ENCODE peak calls at places on chromosomes 1 and 21, in nine cellular contexts. K is colonic mucosa, U is KG1, X is nephron progenitor cell, C is caudate nucleus, B is progenitor cell of endocrine pancreas, I is T-helper 1 cell, F is SHP77 treated with DMSO at 0.1 percent for 48 hours, G is Right ventricle myocardium inferior. M is an unnamed sample.

GRCh38 chr1:155063550-155064108 is at the start of gene EFNA4:
- DNase-seq in B (peak; percentile 75), K (peak; percentile 95), I (peak; percentile 78), G (peak; percentile 89), U (peak; percentile 74), F (peak; percentile 51), C (no peak), X (peak; percentile 88), M (peak; percentile 21)

GRCh38 chr1:215992620-215993019 is 425.5 kb downstream of the KCTD3 start:
- DNase-seq in C (no peak), X (peak; percentile 3), U (no peak), G (no peak), I (no peak), K (no peak), B (no peak), F (no peak), M (no peak)

GRCh38 chr21:33406493-33406892 is 3.3 kb downstream of the IFNGR2 start:
- DNase-seq in X (no peak), F (no peak), K (no peak), G (no peak), I (no peak), B (no peak), C (no peak), U (no peak), M (peak; percentile 37)

GRCh38 chr1:244296010-244296409 is 155.7 kb downstream of the ADSS2 start:
- DNase-seq in G (no peak), I (no peak), C (no peak), U (no peak), K (no peak), X (no peak), B (no peak), F (no peak), M (no peak)

GRCh38 chr1:206509612-206510257 is 2.4 kb downstream of the RASSF5 start:
- DNase-seq in G (no peak), U (no peak), I (no peak), F (no peak), K (no peak), C (no peak), X (no peak), B (no peak), M (no peak)

GRCh38 chr1:155479205-155479604 is 83.4 kb downstream of the ASH1L start:
- DNase-seq in C (no peak), F (no peak), U (no peak), G (no peak), I (no peak), K (no peak), B (no peak), X (no peak), M (no peak)

GRCh38 chr21:42513985-42514882 is 582 bp downstream of the SLC37A1 start:
- DNase-seq in G (peak; percentile 82), I (peak; percentile 48), F (no peak), X (peak; percentile 60), B (peak; percentile 41), C (no peak), U (no peak), K (peak; percentile 73), M (no peak)

GRCh38 chr1:1483714-1484113 is 12.1 kb downstream of the ATAD3B start:
- DNase-seq in F (no peak), C (no peak), K (no peak), B (no peak), I (no peak), U (no peak), X (no peak), G (no peak), M (no peak)

GRCh38 chr1:239311331-239311730 is 75.0 kb upstream of the CHRM3 start:
- DNase-seq in X (no peak), C (no peak), B (no peak), G (no peak), I (no peak), U (no peak), K (no peak), F (no peak), M (no peak)

GRCh38 chr1:19435851-19436465 is 49.4 kb downstream of the CAPZB start:
- DNase-seq in I (no peak), C (no peak), U (no peak), K (no peak), F (no peak), B (no peak), G (no peak), X (no peak), M (no peak)

GRCh38 chr1:154609398-154610380 is 1.7 kb upstream of the ADAR start:
- DNase-seq in K (peak; percentile 24), I (no peak), C (no peak), B (no peak), X (no peak), U (no peak), G (no peak), F (no peak), M (no peak)

GRCh38 chr1:46248122-46248920 is 758 bp downstream of the RAD54L start:
- DNase-seq in G (no peak), K (peak; percentile 82), X (peak; percentile 32), U (no peak), C (no peak), B (no peak), F (no peak), I (no peak), M (no peak)

GRCh38 chr1:188062456-188062855 is 1233.7 kb downstream of the PLA2G4A start:
- DNase-seq in G (no peak), I (no peak), X (no peak), B (no peak), U (no peak), K (no peak), C (no peak), F (no peak), M (no peak)

GRCh38 chr1:167627865-167628641 is 2.0 kb upstream of the RCSD1 start:
- DNase-seq in U (peak; percentile 77), K (no peak), I (peak; percentile 67), X (no peak), B (no peak), F (peak; percentile 94), C (no peak), G (peak; percentile 73), M (peak; percentile 94)

GRCh38 chr1:235648954-235649721 is 446 bp downstream of the GNG4 start:
- DNase-seq in U (no peak), I (peak; percentile 41), G (no peak), F (no peak), X (peak; percentile 80), K (peak; percentile 68), B (peak; percentile 62), C (no peak), M (peak; percentile 6)

GRCh38 chr1:113369040-113369439 is 21.3 kb upstream of the MAGI3 start:
- DNase-seq in B (no peak), F (no peak), U (no peak), X (no peak), C (no peak), G (no peak), I (no peak), K (no peak), M (no peak)

GRCh38 chr21:29586696-29587095 is 288.0 kb downstream of the BACH1 start:
- DNase-seq in B (no peak), I (no peak), C (no peak), G (no peak), X (no peak), F (no peak), U (no peak), K (no peak), M (no peak)

GRCh38 chr1:82565546-82565945 is 764.8 kb downstream of the ADGRL2 start:
- DNase-seq in U (no peak), F (no peak), B (no peak), I (no peak), X (no peak), G (no peak), C (no peak), K (no peak), M (no peak)

GRCh38 chr1:55632906-55633305 is 417.7 kb upstream of the USP24 start:
- DNase-seq in C (no peak), B (no peak), K (no peak), G (no peak), I (no peak), X (peak; percentile 60), F (no peak), U (no peak), M (no peak)

GRCh38 chr1:227094249-227094966 is 154.3 kb downstream of the COQ8A start:
- DNase-seq in K (peak; percentile 37), C (no peak), I (no peak), U (no peak), G (no peak), F (no peak), X (no peak), B (no peak), M (no peak)

GRCh38 chr1:222307621-222308020 is 240.3 kb downstream of the HHIPL2 start:
- DNase-seq in B (no peak), F (no peak), K (no peak), X (no peak), I (no peak), U (no peak), G (no peak), C (no peak), M (no peak)

GRCh38 chr1:41662656-41663437 is 178.4 kb upstream of the EDN2 start:
- DNase-seq in K (peak; percentile 48), C (no peak), X (peak; percentile 70), B (peak; percentile 31), G (no peak), I (peak; percentile 25), F (no peak), U (no peak), M (no peak)

M was measured in GF-D8.